ENCODE peak calls at places on chromosomes 3 and 15, in five cellular contexts. E is GM13976, S is psoas muscle, O is epithelial cell of esophagus, F is Calu3. B is an unnamed sample.

GRCh38 chr3:72080101-72080500 is 295.2 kb upstream of the PROK2 start:
- DNase-seq in E (no peak), S (no peak), O (no peak), F (no peak), B (no peak)

GRCh38 chr3:105157016-105157765 is 209.5 kb upstream of the ALCAM start:
- DNase-seq in E (no peak), S (no peak), O (no peak), F (no peak), B (no peak)

GRCh38 chr15:60590935-60591490 is 112.1 kb upstream of the ICE2 start:
- DNase-seq in E (peak; percentile 48), S (peak; percentile 80), O (peak; percentile 51), F (peak; percentile 49), B (no peak)

GRCh38 chr3:197335428-197336132 is 37.2 kb upstream of the DLG1 start:
- DNase-seq in E (no peak), S (peak; percentile 63), O (no peak), F (no peak), B (no peak)

GRCh38 chr3:184791134-184791533 is 20.8 kb upstream of the VPS8 start:
- DNase-seq in E (no peak), S (no peak), O (no peak), F (no peak), B (no peak)

GRCh38 chr15:42729409-42729808 is 7.5 kb downstream of the CDAN1 start:
- DNase-seq in E (peak; percentile 27), S (no peak), O (no peak), F (no peak), B (no peak)

GRCh38 chr3:70849911-70850699 is 537.7 kb upstream of the MDFIC2 start:
- DNase-seq in E (no peak), S (no peak), O (peak; percentile 84), F (peak; percentile 32), B (peak; percentile 91)

GRCh38 chr15:57044072-57044702 is 125.7 kb downstream of the TCF12 start:
- DNase-seq in E (no peak), S (no peak), O (no peak), F (peak; percentile 19), B (no peak)

GRCh38 chr15:34158355-34158754 is 51.5 kb downstream of the KATNBL1 start:
- DNase-seq in E (no peak), S (no peak), O (no peak), F (no peak), B (no peak)

GRCh38 chr3:50484681-50485263 is 18.7 kb downstream of the CACNA2D2 start:
- DNase-seq in E (no peak), S (no peak), O (no peak), F (no peak), B (no peak)

GRCh38 chr3:112136959-112137693 is 4.1 kb upstream of the GCSAM start:
- DNase-seq in E (peak; percentile 29), S (no peak), O (peak; percentile 74), F (peak; percentile 26), B (peak; percentile 74)

GRCh38 chr3:194439915-194440550 is 41.0 kb upstream of the GP5 start:
- DNase-seq in E (no peak), S (no peak), O (no peak), F (no peak), B (no peak)

GRCh38 chr15:33852094-33852493 is 116.2 kb upstream of the CHRM5 start:
- DNase-seq in E (no peak), S (no peak), O (no peak), F (no peak), B (no peak)

GRCh38 chr3:52524752-52525661 is 8.7 kb downstream of the NT5DC2 start:
- DNase-seq in E (no peak), S (peak; percentile 73), O (peak; percentile 70), F (no peak), B (no peak)

GRCh38 chr3:149575213-149575961 is 82.4 kb downstream of the WWTR1 start:
- DNase-seq in E (no peak), S (peak; percentile 75), O (peak; percentile 57), F (no peak), B (peak; percentile 93)

GRCh38 chr15:96150277-96150676 is 180.2 kb upstream of the NR2F2 start:
- DNase-seq in E (no peak), S (no peak), O (no peak), F (no peak), B (no peak)

GRCh38 chr3:12687948-12688347 is 24.0 kb upstream of the RAF1 start:
- DNase-seq in E (no peak), S (no peak), O (no peak), F (no peak), B (no peak)

GRCh38 chr15:61499371-61499770 is 270.3 kb upstream of the RORA start:
- DNase-seq in E (no peak), S (no peak), O (no peak), F (no peak), B (no peak)

GRCh38 chr15:58267026-58267425 is 128.8 kb downstream of the AQP9 start:
- DNase-seq in E (no peak), S (no peak), O (peak; percentile 73), F (no peak), B (no peak)

GRCh38 chr15:62506217-62506805 is 341.2 kb upstream of the C2CD4B start:
- DNase-seq in E (no peak), S (no peak), O (peak; percentile 14), F (no peak), B (peak; percentile 2)

GRCh38 chr3:89260721-89261120 is 153.3 kb downstream of the EPHA3 start:
- DNase-seq in E (no peak), S (no peak), O (no peak), F (no peak), B (no peak)

GRCh38 chr15:101175396-101175795 is 76.5 kb downstream of the CHSY1 start:
- DNase-seq in E (no peak), S (no peak), O (no peak), F (no peak), B (no peak)

GRCh38 chr3:13879946-13880810 is at the start of gene WNT7A:
- DNase-seq in E (peak; percentile 61), S (no peak), O (peak; percentile 77), F (peak; percentile 78), B (peak; percentile 53)

GRCh38 chr3:43913036-43913435 is 222.3 kb downstream of the ABHD5 start:
- DNase-seq in E (no peak), S (no peak), O (no peak), F (no peak), B (no peak)

GRCh38 chr15:90211440-90212168 is 10.5 kb downstream of the SEMA4B start:
- DNase-seq in E (no peak), S (no peak), O (peak; percentile 97), F (peak; percentile 91), B (peak; percentile 93)

GRCh38 chr15:94205366-94205765 is 26.0 kb upstream of the MCTP2 start:
- DNase-seq in E (no peak), S (no peak), O (no peak), F (no peak), B (no peak)

GRCh38 chr3:187719628-187720336 is 17.4 kb upstream of the RTP2 start:
- DNase-seq in E (no peak), S (peak; percentile 92), O (no peak), F (no peak), B (no peak)

GRCh38 chr3:133868166-133868565 is 27.5 kb downstream of the RAB6B start:
- DNase-seq in E (no peak), S (no peak), O (no peak), F (no peak), B (no peak)

GRCh38 chr3:142026333-142026732 is 123.0 kb downstream of the TFDP2 start:
- DNase-seq in E (no peak), S (no peak), O (no peak), F (no peak), B (no peak)

GRCh38 chr15:44775923-44776322 is 39.6 kb downstream of the TRIM69 start:
- DNase-seq in E (no peak), S (no peak), O (peak; percentile 83), F (no peak), B (peak; percentile 41)

DNA sequence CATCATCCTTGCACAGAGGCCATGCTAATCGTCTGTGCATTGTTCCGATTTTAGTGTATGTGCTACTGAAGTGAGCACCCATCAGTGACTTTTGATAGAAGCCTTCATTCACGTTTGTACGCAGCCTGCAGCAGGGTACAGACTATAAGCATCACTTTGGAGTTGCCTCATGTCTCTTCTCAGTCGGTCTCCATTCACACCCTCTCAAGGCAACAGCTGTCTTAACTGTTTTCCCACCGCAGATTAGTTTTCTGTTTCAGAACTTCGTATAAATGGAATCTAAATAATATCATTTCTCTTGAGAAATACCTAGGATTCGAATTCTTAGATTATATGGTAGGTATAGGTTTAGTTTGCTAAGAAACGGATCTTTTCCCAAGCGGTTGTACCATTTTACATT is 143.2 kb downstream of the KLHL25 start:
- DNase-seq in E (no peak), S (no peak), O (no peak), F (no peak), B (no peak)
- TF ChIP-seq CTCF in E (no peak), S (no peak), O (no peak), F (no peak), B (no peak)

DNA sequence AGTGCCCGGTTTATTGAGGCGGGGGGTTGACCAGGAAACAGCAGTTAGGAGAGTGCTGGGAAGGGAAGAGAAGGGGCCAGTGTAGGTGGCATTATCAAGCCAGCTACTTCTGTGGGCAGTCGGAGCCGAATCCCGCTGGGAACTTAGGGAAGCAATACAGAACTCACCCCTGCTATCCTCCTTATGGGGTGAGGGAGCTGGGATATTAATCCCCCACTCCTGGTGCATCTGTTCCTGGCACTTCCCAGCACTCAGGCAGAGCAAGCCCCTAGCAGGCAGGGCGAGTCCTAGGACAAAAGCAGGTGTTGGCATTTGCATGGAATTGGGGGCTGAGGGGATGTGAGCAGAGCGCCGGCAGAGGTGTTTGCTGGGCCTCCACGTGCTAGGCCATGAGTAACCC is 48.6 kb downstream of the SMAD6 start:
- DNase-seq in E (no peak), S (no peak), O (no peak), F (no peak), B (no peak)
- TF ChIP-seq CTCF in E (no peak), S (no peak), O (no peak), F (no peak), B (no peak)

GRCh38 chr3:124769462-124769861 is 39.2 kb downstream of the UMPS start:
- DNase-seq in E (no peak), S (peak; percentile 31), O (no peak), F (no peak), B (no peak)
- TF ChIP-seq CTCF in E (no peak), S (no peak), O (no peak), F (no peak), B (no peak)

GRCh38 chr3:186241910-186242821 is 119.9 kb downstream of the DGKG start:
- DNase-seq in E (peak; percentile 80), S (peak; percentile 90), O (peak; percentile 75), F (peak; percentile 94), B (peak; percentile 76)
- TF ChIP-seq CTCF in E (peak; percentile 65), S (peak; percentile 58), O (peak; percentile 55), F (peak; percentile 87), B (peak; percentile 42)

DNA sequence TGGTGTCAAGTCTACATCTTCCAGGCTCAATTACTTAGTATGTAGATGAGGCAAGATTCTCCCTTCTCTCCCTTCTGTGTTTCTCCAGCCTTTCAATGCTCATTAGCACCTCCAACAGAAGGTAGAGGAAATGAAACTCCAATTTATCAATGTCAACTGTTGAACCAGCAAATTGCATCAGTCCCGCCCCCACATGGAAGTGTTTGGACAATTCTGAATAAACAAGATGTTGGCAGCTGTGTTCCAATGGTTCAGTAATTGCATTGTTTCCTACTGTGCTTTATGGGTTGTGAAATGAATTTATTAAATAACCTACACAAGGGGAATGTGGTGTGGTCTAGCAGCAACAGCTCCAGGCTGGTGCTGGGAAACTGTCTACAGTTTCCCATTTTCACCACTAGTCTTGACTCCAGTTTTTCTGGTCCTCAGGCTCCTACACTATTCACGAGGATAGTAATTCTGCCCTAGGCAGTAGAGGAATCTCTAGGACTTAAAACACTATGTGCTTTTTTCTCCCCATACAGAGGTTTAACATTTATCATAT is 91.9 kb downstream of the MB21D2 start:
- DNase-seq in E (no peak), S (no peak), O (peak; percentile 82), F (peak; percentile 51), B (peak; percentile 94)
- TF ChIP-seq CTCF in E (no peak), S (peak; percentile 8), O (peak; percentile 19), F (no peak), B (no peak)